ENCODE peak calls at places on chromosomes 4 and X, in six cellular contexts. Q, M, R, T, K and C are unnamed samples.

GRCh38 chrX:23637187-23637586 is 30.1 kb upstream of the PRDX4 start:
- DNase-seq in Q (no peak), M (no peak), R (no peak), T (no peak), K (no peak), C (no peak)

GRCh38 chrX:15911729-15912550 is 57.3 kb upstream of the AP1S2 start:
- DNase-seq in Q (peak; percentile 89), M (peak; percentile 6), R (no peak), T (no peak), K (no peak), C (no peak)

GRCh38 chrX:39975094-39975865 is 122.5 kb downstream of the BCOR start:
- DNase-seq in Q (no peak), M (no peak), R (no peak), T (no peak), K (no peak), C (no peak)

GRCh38 chr4:95693594-95693993 is 144.8 kb upstream of the UNC5C start:
- DNase-seq in Q (peak; percentile 70), M (no peak), R (no peak), T (no peak), K (no peak), C (no peak)

GRCh38 chr4:137471895-137472294 is 60.4 kb downstream of the PCDH18 start:
- DNase-seq in Q (no peak), M (no peak), R (no peak), T (no peak), K (no peak), C (peak; percentile 6)

GRCh38 chr4:187128971-187129370 is 405.3 kb upstream of the FAT1 start:
- DNase-seq in Q (no peak), M (no peak), R (no peak), T (no peak), K (no peak), C (peak; percentile 5)

GRCh38 chr4:171157462-171158082 is 655.6 kb upstream of the GALNTL6 start:
- DNase-seq in Q (peak; percentile 14), M (no peak), R (no peak), T (no peak), K (no peak), C (no peak)

GRCh38 chrX:143648705-143649104 is 12.8 kb upstream of the SLITRK4 start:
- DNase-seq in Q (peak; percentile 86), M (peak; percentile 17), R (peak; percentile 12), T (no peak), K (no peak), C (no peak)

GRCh38 chr4:6695660-6696581 is 2.2 kb downstream of the S100P start:
- DNase-seq in Q (peak; percentile 33), M (no peak), R (no peak), T (no peak), K (peak; percentile 54), C (no peak)

GRCh38 chr4:101345271-101345595 is 2.1 kb downstream of the PPP3CA start:
- DNase-seq in Q (peak; percentile 83), M (peak; percentile 15), R (peak; percentile 14), T (no peak), K (no peak), C (no peak)

GRCh38 chr4:10535900-10536299 is 78.7 kb upstream of the ZNF518B start:
- DNase-seq in Q (no peak), M (no peak), R (no peak), T (no peak), K (no peak), C (no peak)

GRCh38 chrX:129144172-129145038 is 378.9 kb downstream of the SMARCA1 start:
- DNase-seq in Q (no peak), M (no peak), R (no peak), T (no peak), K (no peak), C (no peak)

GRCh38 chrX:68685722-68686683 is 38.5 kb downstream of the STARD8 start:
- DNase-seq in Q (peak; percentile 87), M (no peak), R (peak; percentile 63), T (no peak), K (no peak), C (peak; percentile 59)

GRCh38 chr4:136831553-136831952 is 700.7 kb downstream of the PCDH18 start:
- DNase-seq in Q (peak; percentile 42), M (no peak), R (no peak), T (no peak), K (no peak), C (no peak)

GRCh38 chrX:110512341-110512740 is 153.7 kb downstream of the RTL9 start:
- DNase-seq in Q (no peak), M (no peak), R (no peak), T (no peak), K (no peak), C (no peak)